ENCODE peak calls at places on chromosomes 1 and 21, in seven cellular contexts. One of them, this sample, is unnamed.

GRCh38 chr1:245420926-245421325 is 266.1 kb downstream of the KIF26B start:
- DNase-seq in pancreas: no peak
- DNase-seq in anterior cingulate cortex: no peak
- DNase-seq in lower lobe of right lung: no peak
- DNase-seq in glutamatergic neuron: no peak
- DNase-seq in RPMI7951: peak
- DNase-seq in adrenal gland: no peak
- DNase-seq in this sample: no peak

GRCh38 chr1:145740269-145740668 is 21.0 kb downstream of the CD160 start:
- DNase-seq in pancreas: no peak
- DNase-seq in anterior cingulate cortex: no peak
- DNase-seq in lower lobe of right lung: no peak
- DNase-seq in glutamatergic neuron: no peak
- DNase-seq in RPMI7951: no peak
- DNase-seq in adrenal gland: no peak
- DNase-seq in this sample: no peak

GRCh38 chr1:179937668-179938259 is 16.8 kb upstream of the CEP350 start:
- DNase-seq in pancreas: no peak
- DNase-seq in anterior cingulate cortex: no peak
- DNase-seq in lower lobe of right lung: no peak
- DNase-seq in glutamatergic neuron: no peak
- DNase-seq in RPMI7951: no peak
- DNase-seq in adrenal gland: no peak
- DNase-seq in this sample: no peak

GRCh38 chr1:64861611-64862010 is 104.7 kb downstream of the JAK1 start:
- DNase-seq in pancreas: no peak
- DNase-seq in anterior cingulate cortex: no peak
- DNase-seq in lower lobe of right lung: no peak
- DNase-seq in glutamatergic neuron: no peak
- DNase-seq in RPMI7951: peak
- DNase-seq in adrenal gland: peak
- DNase-seq in this sample: no peak

GRCh38 chr1:30598571-30599114 is 124.7 kb downstream of the MATN1 start:
- DNase-seq in pancreas: no peak
- DNase-seq in anterior cingulate cortex: no peak
- DNase-seq in lower lobe of right lung: no peak
- DNase-seq in glutamatergic neuron: no peak
- DNase-seq in RPMI7951: no peak
- DNase-seq in adrenal gland: peak
- DNase-seq in this sample: no peak

GRCh38 chr1:22567176-22567575 is 3.9 kb downstream of the EPHA8 start:
- DNase-seq in pancreas: no peak
- DNase-seq in anterior cingulate cortex: no peak
- DNase-seq in lower lobe of right lung: no peak
- DNase-seq in glutamatergic neuron: no peak
- DNase-seq in RPMI7951: no peak
- DNase-seq in adrenal gland: no peak
- DNase-seq in this sample: no peak

GRCh38 chr1:84541679-84542078 is 32.6 kb downstream of the CTBS start:
- DNase-seq in pancreas: no peak
- DNase-seq in anterior cingulate cortex: no peak
- DNase-seq in lower lobe of right lung: no peak
- DNase-seq in glutamatergic neuron: no peak
- DNase-seq in RPMI7951: no peak
- DNase-seq in adrenal gland: no peak
- DNase-seq in this sample: no peak

GRCh38 chr1:222357252-222357651 is 190.7 kb downstream of the HHIPL2 start:
- DNase-seq in pancreas: no peak
- DNase-seq in anterior cingulate cortex: no peak
- DNase-seq in lower lobe of right lung: no peak
- DNase-seq in glutamatergic neuron: no peak
- DNase-seq in RPMI7951: no peak
- DNase-seq in adrenal gland: no peak
- DNase-seq in this sample: no peak

GRCh38 chr1:21936366-21937031 is 611 bp downstream of the HSPG2 start:
- DNase-seq in pancreas: no peak
- DNase-seq in anterior cingulate cortex: no peak
- DNase-seq in lower lobe of right lung: peak
- DNase-seq in glutamatergic neuron: no peak
- DNase-seq in RPMI7951: no peak
- DNase-seq in adrenal gland: no peak
- DNase-seq in this sample: peak

GRCh38 chr1:8680628-8681316 is 136.7 kb downstream of the RERE start:
- DNase-seq in pancreas: no peak
- DNase-seq in anterior cingulate cortex: no peak
- DNase-seq in lower lobe of right lung: no peak
- DNase-seq in glutamatergic neuron: no peak
- DNase-seq in RPMI7951: no peak
- DNase-seq in adrenal gland: no peak
- DNase-seq in this sample: no peak

GRCh38 chr1:217348960-217349664 is 281.8 kb downstream of the GPATCH2 start:
- DNase-seq in pancreas: no peak
- DNase-seq in anterior cingulate cortex: no peak
- DNase-seq in lower lobe of right lung: no peak
- DNase-seq in glutamatergic neuron: no peak
- DNase-seq in RPMI7951: no peak
- DNase-seq in adrenal gland: no peak
- DNase-seq in this sample: no peak

GRCh38 chr1:15220825-15221431 is 26.1 kb upstream of the FHAD1 start:
- DNase-seq in pancreas: no peak
- DNase-seq in anterior cingulate cortex: no peak
- DNase-seq in lower lobe of right lung: no peak
- DNase-seq in glutamatergic neuron: no peak
- DNase-seq in RPMI7951: no peak
- DNase-seq in adrenal gland: no peak
- DNase-seq in this sample: no peak

GRCh38 chr1:222090103-222090502 is 348.2 kb upstream of the DUSP10 start:
- DNase-seq in pancreas: no peak
- DNase-seq in anterior cingulate cortex: no peak
- DNase-seq in lower lobe of right lung: no peak
- DNase-seq in glutamatergic neuron: no peak
- DNase-seq in RPMI7951: no peak
- DNase-seq in adrenal gland: no peak
- DNase-seq in this sample: no peak

GRCh38 chr1:82227696-82228095 is 427.0 kb downstream of the ADGRL2 start:
- DNase-seq in pancreas: no peak
- DNase-seq in anterior cingulate cortex: no peak
- DNase-seq in lower lobe of right lung: no peak
- DNase-seq in glutamatergic neuron: no peak
- DNase-seq in RPMI7951: peak
- DNase-seq in adrenal gland: no peak
- DNase-seq in this sample: no peak

GRCh38 chr1:164440222-164440621 is 118.8 kb upstream of the PBX1 start:
- DNase-seq in pancreas: no peak
- DNase-seq in anterior cingulate cortex: no peak
- DNase-seq in lower lobe of right lung: no peak
- DNase-seq in glutamatergic neuron: no peak
- DNase-seq in RPMI7951: peak
- DNase-seq in adrenal gland: peak
- DNase-seq in this sample: no peak

GRCh38 chr1:56576880-56577858 is 2.2 kb downstream of the PLPP3 start:
- DNase-seq in pancreas: peak
- DNase-seq in anterior cingulate cortex: no peak
- DNase-seq in lower lobe of right lung: no peak
- DNase-seq in glutamatergic neuron: no peak
- DNase-seq in RPMI7951: peak
- DNase-seq in adrenal gland: no peak
- DNase-seq in this sample: peak

GRCh38 chr21:35239811-35240219 is 190.7 kb upstream of the RUNX1 start:
- DNase-seq in pancreas: no peak
- DNase-seq in anterior cingulate cortex: no peak
- DNase-seq in lower lobe of right lung: no peak
- DNase-seq in glutamatergic neuron: peak
- DNase-seq in RPMI7951: peak
- DNase-seq in adrenal gland: no peak
- DNase-seq in this sample: peak

GRCh38 chr1:87958711-87959110 is 630.0 kb downstream of the LMO4 start:
- DNase-seq in pancreas: no peak
- DNase-seq in anterior cingulate cortex: no peak
- DNase-seq in lower lobe of right lung: no peak
- DNase-seq in glutamatergic neuron: no peak
- DNase-seq in RPMI7951: no peak
- DNase-seq in adrenal gland: no peak
- DNase-seq in this sample: no peak

GRCh38 chr1:38153426-38154088 is 107.0 kb upstream of the POU3F1 start:
- DNase-seq in pancreas: no peak
- DNase-seq in anterior cingulate cortex: no peak
- DNase-seq in lower lobe of right lung: no peak
- DNase-seq in glutamatergic neuron: no peak
- DNase-seq in RPMI7951: no peak
- DNase-seq in adrenal gland: no peak
- DNase-seq in this sample: peak

GRCh38 chr1:103509235-103509634 is 16.3 kb upstream of the RNPC3 start:
- DNase-seq in pancreas: no peak
- DNase-seq in anterior cingulate cortex: no peak
- DNase-seq in lower lobe of right lung: no peak
- DNase-seq in glutamatergic neuron: no peak
- DNase-seq in RPMI7951: no peak
- DNase-seq in adrenal gland: no peak
- DNase-seq in this sample: no peak

GRCh38 chr21:37373539-37373938 is 7.0 kb downstream of the DYRK1A start:
- DNase-seq in pancreas: no peak
- DNase-seq in anterior cingulate cortex: no peak
- DNase-seq in lower lobe of right lung: no peak
- DNase-seq in glutamatergic neuron: no peak
- DNase-seq in RPMI7951: peak
- DNase-seq in adrenal gland: no peak
- DNase-seq in this sample: no peak

GRCh38 chr1:188089461-188089860 is 1260.7 kb downstream of the PLA2G4A start:
- DNase-seq in pancreas: no peak
- DNase-seq in anterior cingulate cortex: no peak
- DNase-seq in lower lobe of right lung: no peak
- DNase-seq in glutamatergic neuron: no peak
- DNase-seq in RPMI7951: no peak
- DNase-seq in adrenal gland: no peak
- DNase-seq in this sample: no peak

GRCh38 chr1:40691538-40692428 is at the start of gene NFYC:
- DNase-seq in pancreas: peak
- DNase-seq in anterior cingulate cortex: peak
- DNase-seq in lower lobe of right lung: peak
- DNase-seq in glutamatergic neuron: peak
- DNase-seq in RPMI7951: peak
- DNase-seq in adrenal gland: peak
- DNase-seq in this sample: peak

GRCh38 chr1:52727114-52727586 is 897 bp downstream of the ZYG11B start:
- DNase-seq in pancreas: peak
- DNase-seq in anterior cingulate cortex: peak
- DNase-seq in lower lobe of right lung: no peak
- DNase-seq in glutamatergic neuron: peak
- DNase-seq in RPMI7951: peak
- DNase-seq in adrenal gland: peak
- DNase-seq in this sample: peak

GRCh38 chr21:33418686-33419085 is 15.5 kb downstream of the IFNGR2 start:
- DNase-seq in pancreas: no peak
- DNase-seq in anterior cingulate cortex: no peak
- DNase-seq in lower lobe of right lung: no peak
- DNase-seq in glutamatergic neuron: no peak
- DNase-seq in RPMI7951: no peak
- DNase-seq in adrenal gland: peak
- DNase-seq in this sample: no peak

GRCh38 chr21:25936776-25937175 is 202.0 kb downstream of the GABPA start:
- DNase-seq in pancreas: no peak
- DNase-seq in anterior cingulate cortex: no peak
- DNase-seq in lower lobe of right lung: no peak
- DNase-seq in glutamatergic neuron: no peak
- DNase-seq in RPMI7951: peak
- DNase-seq in adrenal gland: no peak
- DNase-seq in this sample: no peak

GRCh38 chr1:156260896-156261295 is 13.0 kb upstream of the PAQR6 start:
- DNase-seq in pancreas: no peak
- DNase-seq in anterior cingulate cortex: no peak
- DNase-seq in lower lobe of right lung: no peak
- DNase-seq in glutamatergic neuron: no peak
- DNase-seq in RPMI7951: no peak
- DNase-seq in adrenal gland: no peak
- DNase-seq in this sample: no peak

GRCh38 chr1:214791961-214792360 is 189.0 kb downstream of the CENPF start:
- DNase-seq in pancreas: no peak
- DNase-seq in anterior cingulate cortex: no peak
- DNase-seq in lower lobe of right lung: no peak
- DNase-seq in glutamatergic neuron: no peak
- DNase-seq in RPMI7951: no peak
- DNase-seq in adrenal gland: no peak
- DNase-seq in this sample: no peak

GRCh38 chr1:154574715-154575114 is 7.1 kb downstream of the CHRNB2 start:
- DNase-seq in pancreas: no peak
- DNase-seq in anterior cingulate cortex: peak
- DNase-seq in lower lobe of right lung: no peak
- DNase-seq in glutamatergic neuron: no peak
- DNase-seq in RPMI7951: peak
- DNase-seq in adrenal gland: no peak
- DNase-seq in this sample: peak